ENCODE peak calls at places on chromosomes 3 and 15, in five cellular contexts. I, D, K, H and B are unnamed samples.

GRCh38 chr15:38945551-38946298 is 381.1 kb upstream of the RASGRP1 start:
- DNase-seq in H (no peak), D (no peak), I (no peak), K (no peak), B (no peak)

GRCh38 chr3:99410789-99411311 is 227.5 kb upstream of the COL8A1 start:
- DNase-seq in I (no peak), D (no peak), H (peak), K (no peak), B (no peak)

GRCh38 chr15:73265536-73266153 is 103.1 kb downstream of the HCN4 start:
- DNase-seq in K (peak), I (peak), H (no peak), D (peak), B (peak)

GRCh38 chr3:188319569-188319968 is 165.6 kb downstream of the LPP start:
- DNase-seq in K (no peak), I (no peak), H (no peak), D (peak), B (no peak)

GRCh38 chr3:144687862-144688261 is 716.2 kb downstream of the DIPK2A start:
- DNase-seq in I (peak), K (no peak), H (no peak), D (peak), B (peak)

GRCh38 chr3:169295126-169295525 is 368.4 kb downstream of the MECOM start:
- DNase-seq in H (no peak), K (no peak), D (no peak), I (peak), B (peak)

GRCh38 chr3:118536764-118537163 is 497.9 kb downstream of the IGSF11 start:
- DNase-seq in D (no peak), K (no peak), I (no peak), H (no peak), B (no peak)

GRCh38 chr3:152656207-152657001 is 178.5 kb upstream of the P2RY1 start:
- DNase-seq in I (peak), D (no peak), K (peak), H (no peak), B (no peak)

GRCh38 chr15:22890296-22890695 is 51.8 kb downstream of the NIPA2 start:
- DNase-seq in H (no peak), K (no peak), D (no peak), I (no peak), B (no peak)

GRCh38 chr3:36178018-36178417 is 202.3 kb upstream of the STAC start:
- DNase-seq in D (no peak), I (no peak), K (no peak), H (no peak), B (no peak)

GRCh38 chr3:56086355-56086754 is 381.9 kb downstream of the ERC2 start:
- DNase-seq in K (no peak), D (no peak), H (no peak), I (no peak), B (no peak)

GRCh38 chr15:58469432-58470353 is 37.9 kb downstream of the LIPC start:
- DNase-seq in H (no peak), I (peak), K (no peak), D (peak), B (peak)

GRCh38 chr15:68150186-68150585 is 54.9 kb downstream of the CALML4 start:
- DNase-seq in H (no peak), I (no peak), K (no peak), D (no peak), B (no peak)

GRCh38 chr15:60912984-60913697 is 316.0 kb downstream of the RORA start:
- DNase-seq in H (no peak), I (no peak), K (no peak), D (no peak), B (no peak)

GRCh38 chr3:87780808-87781207 is 278.0 kb downstream of the CGGBP1 start:
- DNase-seq in H (no peak), K (no peak), I (no peak), D (no peak), B (no peak)

GRCh38 chr3:22103423-22103822 is 352.4 kb upstream of the ZNF385D start:
- DNase-seq in K (no peak), D (no peak), I (no peak), H (no peak), B (no peak)

GRCh38 chr3:122563717-122564025 is 429 bp downstream of the PARP9 start:
- DNase-seq in H (no peak), K (peak), I (no peak), D (no peak), B (no peak)

GRCh38 chr3:62379206-62379834 is 6.0 kb upstream of the FEZF2 start:
- DNase-seq in D (no peak), K (no peak), I (peak), H (no peak), B (no peak)

GRCh38 chr15:66787472-66787871 is 85.4 kb downstream of the SMAD6 start:
- DNase-seq in I (no peak), D (no peak), K (no peak), H (no peak), B (no peak)
- TF ChIP-seq JUNB in I (no peak), D (no peak), K (no peak), H (no peak), B (no peak)

DNA sequence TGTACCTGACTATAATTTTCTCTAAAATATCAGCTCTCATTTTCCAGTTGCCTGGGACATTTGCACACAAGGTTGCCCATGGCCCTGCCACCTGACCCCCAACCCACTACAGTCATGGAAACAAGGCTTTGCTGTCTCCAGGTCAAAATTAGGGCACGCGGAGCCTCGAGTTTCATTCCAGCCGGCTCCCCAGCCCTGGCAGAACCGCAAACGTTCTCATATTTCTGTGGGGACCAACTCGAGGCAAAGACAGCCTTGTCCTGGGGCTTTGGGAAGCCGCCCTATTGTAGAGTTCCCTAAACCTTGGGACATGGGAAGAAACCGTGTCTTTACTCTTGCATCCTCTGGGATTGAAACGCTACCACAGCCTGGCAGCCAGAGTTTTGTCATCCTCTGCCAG is 45.6 kb downstream of the ST8SIA2 start:
- DNase-seq in H (no peak), D (no peak), K (no peak), I (no peak), B (no peak)
- TF ChIP-seq JUNB in H (no peak), D (no peak), K (no peak), I (no peak), B (no peak)

GRCh38 chr3:108509263-108509662 is 1.1 kb downstream of the MYH15 start:
- DNase-seq in D (no peak), I (no peak), H (no peak), K (no peak), B (no peak)
- TF ChIP-seq JUNB in D (no peak), I (no peak), H (no peak), K (no peak), B (no peak)

DNA sequence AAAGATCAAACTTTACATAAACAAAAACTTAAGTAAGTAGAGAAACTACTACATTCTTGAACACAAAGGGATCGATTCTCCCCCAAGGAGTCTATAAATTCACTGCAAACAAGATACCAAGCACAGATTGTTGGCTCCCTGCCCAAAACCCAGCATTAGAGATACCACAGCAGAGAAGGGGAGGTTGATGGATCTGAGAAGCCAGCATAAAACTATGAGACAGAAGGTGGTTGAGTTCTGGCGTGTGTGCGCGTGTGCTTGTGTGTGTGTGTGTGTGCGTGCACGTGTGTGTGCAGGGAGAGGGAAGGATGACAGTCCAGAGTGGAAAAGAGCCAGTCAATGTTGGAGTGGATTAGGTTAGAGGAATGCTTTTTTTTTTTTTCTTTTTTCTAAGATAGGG is 143.2 kb upstream of the PRR20G start:
- DNase-seq in K (no peak), H (no peak), D (no peak), I (no peak), B (no peak)
- TF ChIP-seq JUNB in K (no peak), H (no peak), D (no peak), I (no peak), B (no peak)

DNA sequence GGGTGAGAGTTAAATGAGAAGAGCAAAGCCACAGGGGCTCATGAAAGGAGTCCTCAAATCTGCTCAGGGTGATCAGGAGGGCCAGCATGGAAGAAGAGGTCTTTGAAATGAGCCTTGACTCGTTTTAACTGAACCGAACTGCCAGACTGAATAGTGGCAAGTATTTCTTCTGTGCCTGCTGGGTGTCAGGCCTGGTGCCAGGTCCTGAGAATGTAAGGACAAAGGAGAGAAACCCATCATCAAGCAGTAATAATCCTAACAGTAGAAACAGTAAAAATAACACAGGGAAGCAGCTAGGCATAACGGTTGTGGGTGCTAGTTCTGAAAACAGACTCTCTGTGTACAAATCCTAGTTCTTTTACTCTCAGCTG is 40.4 kb upstream of the SMAD3 start:
- DNase-seq in K (no peak), D (no peak), H (no peak), I (no peak), B (no peak)
- TF ChIP-seq JUNB in K (no peak), D (no peak), H (no peak), I (no peak), B (no peak)

GRCh38 chr15:31435256-31435781 is 108.7 kb downstream of the KLF13 start:
- DNase-seq in K (peak), I (peak), D (peak), H (peak), B (peak)

GRCh38 chr15:31433574-31433973 is 106.9 kb downstream of the KLF13 start:
- DNase-seq in K (no peak), I (no peak), H (no peak), D (no peak), B (no peak)

GRCh38 chr15:31434418-31435255 is 108.0 kb downstream of the KLF13 start:
- DNase-seq in I (peak), H (peak), D (no peak), K (peak), B (no peak)

GRCh38 chr15:31437686-31438085 is 111.1 kb downstream of the KLF13 start:
- DNase-seq in D (no peak), I (no peak), H (no peak), K (no peak), B (no peak)

DNA sequence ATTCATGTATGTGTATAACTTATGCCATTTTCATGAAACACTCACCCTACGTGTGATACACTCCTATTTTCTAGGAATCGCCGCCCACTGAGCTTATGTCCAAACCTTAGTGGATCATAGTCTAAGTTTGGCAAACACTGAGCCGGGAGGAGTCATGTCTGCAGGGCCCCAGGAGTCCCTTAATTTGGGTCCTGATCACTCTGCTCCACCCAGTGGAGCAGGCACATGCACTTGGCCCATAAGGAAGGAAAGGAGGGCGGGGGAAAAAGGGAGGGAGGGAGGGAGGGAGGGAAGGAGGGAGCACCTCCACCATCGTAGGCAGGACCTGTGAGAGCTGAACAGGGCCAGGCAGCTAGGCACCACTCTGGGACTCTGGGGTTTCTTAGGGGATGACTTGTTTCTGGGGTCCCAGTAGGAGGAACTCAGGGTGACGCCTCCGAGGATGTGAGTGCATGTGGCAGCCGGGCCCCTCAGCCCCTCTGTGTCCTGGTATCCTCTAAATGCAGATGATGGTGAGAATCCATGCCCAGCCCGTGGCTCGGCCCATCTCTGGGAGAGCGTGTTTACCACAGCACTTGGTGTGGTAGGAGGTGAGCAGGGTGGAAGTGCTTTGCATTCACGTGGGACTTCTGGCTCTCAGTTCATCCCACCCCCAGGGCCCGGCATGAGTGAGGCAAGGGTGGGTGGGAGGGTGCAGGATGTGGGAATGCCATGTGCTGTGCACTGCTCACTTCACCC is 109.4 kb downstream of the KLF13 start:
- DNase-seq in I (no peak), D (no peak), H (no peak), K (no peak), B (no peak)
- TF ChIP-seq JUNB in I (no peak), D (no peak), H (no peak), K (no peak), B (no peak)

GRCh38 chr3:50303038-50303815 is at the start of gene HYAL1:
- DNase-seq in H (no peak), D (peak), I (peak), K (peak), B (no peak)
- TF ChIP-seq JUNB in H (no peak), D (no peak), I (no peak), K (no peak), B (no peak)

DNA sequence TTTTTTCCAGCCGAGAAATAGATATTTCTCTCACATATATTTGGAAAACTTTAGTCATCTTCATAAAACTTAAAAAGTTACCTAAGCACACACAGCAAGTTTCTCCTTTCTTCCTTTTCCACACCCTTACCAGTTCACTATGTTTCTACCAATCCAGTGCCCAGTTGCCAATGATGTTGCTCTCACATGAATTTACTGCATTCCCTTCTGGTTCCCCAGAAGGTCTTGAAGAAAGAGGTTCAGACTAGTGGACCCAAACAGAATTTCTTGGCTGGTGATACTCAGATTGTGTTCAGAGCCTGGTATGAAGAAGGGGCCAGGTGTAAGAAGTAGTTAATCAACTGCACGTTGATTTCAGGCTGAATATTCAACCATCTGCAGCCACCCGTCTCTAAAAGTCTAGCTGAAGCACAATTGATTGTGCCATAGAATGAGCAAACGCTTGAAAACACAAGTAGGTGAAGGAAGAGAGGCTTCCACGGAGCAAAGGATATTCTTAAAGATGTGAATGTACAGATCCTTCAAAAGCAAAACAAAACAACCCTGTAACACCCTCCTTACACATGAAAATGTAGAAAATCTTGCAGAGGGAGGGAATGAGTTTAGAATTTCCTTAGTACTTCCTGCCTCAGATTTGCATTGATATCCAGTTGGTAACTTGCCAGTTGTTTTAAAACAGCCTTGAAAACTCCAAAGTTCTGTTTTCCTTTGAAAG is 4.6 kb downstream of the RBMS3 start:
- DNase-seq in D (no peak), H (no peak), K (no peak), I (no peak), B (no peak)
- TF ChIP-seq JUNB in D (no peak), H (no peak), K (no peak), I (no peak), B (no peak)